ENCODE peak calls at places on chromosomes 3 and 15, in five cellular contexts. One of them, this sample, is unnamed.

GRCh38 chr15:60551147-60551780 is 72.3 kb upstream of the ICE2 start:
- DNase-seq in GM12892: no peak
- DNase-seq in NB4: no peak
- DNase-seq in heart left ventricle: no peak
- DNase-seq in breast epithelium: no peak
- DNase-seq in this sample: no peak

GRCh38 chr3:196989721-196990262 is 21.2 kb upstream of the PIGZ start:
- DNase-seq in GM12892: no peak
- DNase-seq in NB4: no peak
- DNase-seq in heart left ventricle: no peak
- DNase-seq in breast epithelium: no peak
- DNase-seq in this sample: no peak

GRCh38 chr3:49867871-49868321 is 1.8 kb downstream of the CAMKV start:
- DNase-seq in GM12892: no peak
- DNase-seq in NB4: peak
- DNase-seq in heart left ventricle: no peak
- DNase-seq in breast epithelium: no peak
- DNase-seq in this sample: peak

GRCh38 chr3:197224034-197224444 is 74.4 kb downstream of the DLG1 start:
- DNase-seq in GM12892: peak
- DNase-seq in NB4: peak
- DNase-seq in heart left ventricle: no peak
- DNase-seq in breast epithelium: no peak
- DNase-seq in this sample: peak

GRCh38 chr3:8622873-8623725 is 21.5 kb downstream of the SSUH2 start:
- DNase-seq in GM12892: peak
- DNase-seq in NB4: peak
- DNase-seq in heart left ventricle: peak
- DNase-seq in breast epithelium: no peak
- DNase-seq in this sample: peak

GRCh38 chr3:58518304-58518789 is 18.6 kb downstream of the ACOX2 start:
- DNase-seq in GM12892: no peak
- DNase-seq in NB4: peak
- DNase-seq in heart left ventricle: no peak
- DNase-seq in breast epithelium: no peak
- DNase-seq in this sample: peak

GRCh38 chr15:25054943-25055342 is 100.2 kb downstream of the SNRPN start:
- DNase-seq in GM12892: no peak
- DNase-seq in NB4: no peak
- DNase-seq in heart left ventricle: no peak
- DNase-seq in breast epithelium: no peak
- DNase-seq in this sample: no peak

GRCh38 chr15:58486062-58486461 is 54.3 kb downstream of the LIPC start:
- DNase-seq in GM12892: no peak
- DNase-seq in NB4: no peak
- DNase-seq in heart left ventricle: no peak
- DNase-seq in breast epithelium: no peak
- DNase-seq in this sample: no peak

GRCh38 chr15:64050281-64051092 is 4.2 kb upstream of the DAPK2 start:
- DNase-seq in GM12892: no peak
- DNase-seq in NB4: no peak
- DNase-seq in heart left ventricle: no peak
- DNase-seq in breast epithelium: no peak
- DNase-seq in this sample: no peak

GRCh38 chr15:63370764-63371163 is 10.9 kb downstream of the CA12 start:
- DNase-seq in GM12892: no peak
- DNase-seq in NB4: no peak
- DNase-seq in heart left ventricle: no peak
- DNase-seq in breast epithelium: no peak
- DNase-seq in this sample: no peak

GRCh38 chr3:8822141-8822540 is 52.7 kb upstream of the OXTR start:
- DNase-seq in GM12892: no peak
- DNase-seq in NB4: no peak
- DNase-seq in heart left ventricle: no peak
- DNase-seq in breast epithelium: no peak
- DNase-seq in this sample: no peak

GRCh38 chr3:176948123-176948522 is 249.2 kb downstream of the TBL1XR1 start:
- DNase-seq in GM12892: no peak
- DNase-seq in NB4: no peak
- DNase-seq in heart left ventricle: no peak
- DNase-seq in breast epithelium: no peak
- DNase-seq in this sample: no peak

GRCh38 chr15:100340721-100341661 is 784 bp downstream of the ADAMTS17 start:
- DNase-seq in GM12892: no peak
- DNase-seq in NB4: no peak
- DNase-seq in heart left ventricle: no peak
- DNase-seq in breast epithelium: no peak
- DNase-seq in this sample: no peak

GRCh38 chr3:193297421-193297820 is 56.4 kb downstream of the PLAAT1 start:
- DNase-seq in GM12892: no peak
- DNase-seq in NB4: no peak
- DNase-seq in heart left ventricle: no peak
- DNase-seq in breast epithelium: no peak
- DNase-seq in this sample: no peak

GRCh38 chr3:115248274-115248673 is 101.2 kb upstream of the ZBTB20 start:
- DNase-seq in GM12892: no peak
- DNase-seq in NB4: no peak
- DNase-seq in heart left ventricle: no peak
- DNase-seq in breast epithelium: no peak
- DNase-seq in this sample: no peak

GRCh38 chr15:67794832-67795574 is 30.3 kb upstream of the SKOR1 start:
- DNase-seq in GM12892: no peak
- DNase-seq in NB4: no peak
- DNase-seq in heart left ventricle: no peak
- DNase-seq in breast epithelium: no peak
- DNase-seq in this sample: peak

GRCh38 chr15:58529041-58529440 is 97.2 kb downstream of the LIPC start:
- DNase-seq in GM12892: no peak
- DNase-seq in NB4: no peak
- DNase-seq in heart left ventricle: no peak
- DNase-seq in breast epithelium: no peak
- DNase-seq in this sample: no peak

GRCh38 chr15:67149068-67149841 is 83.9 kb downstream of the SMAD3 start:
- DNase-seq in GM12892: no peak
- DNase-seq in NB4: no peak
- DNase-seq in heart left ventricle: no peak
- DNase-seq in breast epithelium: no peak
- DNase-seq in this sample: no peak

GRCh38 chr3:95750097-95750496 is 1064.3 kb upstream of the EPHA6 start:
- DNase-seq in GM12892: no peak
- DNase-seq in NB4: no peak
- DNase-seq in heart left ventricle: no peak
- DNase-seq in breast epithelium: no peak
- DNase-seq in this sample: no peak

GRCh38 chr3:56818156-56818985 is 16.6 kb upstream of the ARHGEF3 start:
- DNase-seq in GM12892: no peak
- DNase-seq in NB4: no peak
- DNase-seq in heart left ventricle: no peak
- DNase-seq in breast epithelium: no peak
- DNase-seq in this sample: no peak

GRCh38 chr3:59678042-59678707 is 628.4 kb upstream of the CFAP20DC start:
- DNase-seq in GM12892: no peak
- DNase-seq in NB4: no peak
- DNase-seq in heart left ventricle: no peak
- DNase-seq in breast epithelium: no peak
- DNase-seq in this sample: no peak

GRCh38 chr3:151538706-151539403 is 78.0 kb upstream of the IGSF10 start:
- DNase-seq in GM12892: no peak
- DNase-seq in NB4: no peak
- DNase-seq in heart left ventricle: no peak
- DNase-seq in breast epithelium: no peak
- DNase-seq in this sample: no peak

GRCh38 chr15:80615783-80616391 is 79.2 kb upstream of the ABHD17C start:
- DNase-seq in GM12892: no peak
- DNase-seq in NB4: no peak
- DNase-seq in heart left ventricle: peak
- DNase-seq in breast epithelium: peak
- DNase-seq in this sample: no peak

GRCh38 chr3:58217209-58217811 is 6.5 kb upstream of the DNASE1L3 start:
- DNase-seq in GM12892: no peak
- DNase-seq in NB4: peak
- DNase-seq in heart left ventricle: peak
- DNase-seq in breast epithelium: no peak
- DNase-seq in this sample: peak

GRCh38 chr3:142105991-142106390 is 43.4 kb downstream of the TFDP2 start:
- DNase-seq in GM12892: no peak
- DNase-seq in NB4: no peak
- DNase-seq in heart left ventricle: no peak
- DNase-seq in breast epithelium: no peak
- DNase-seq in this sample: no peak

GRCh38 chr15:76012021-76012551 is at the start of gene NRG4:
- DNase-seq in GM12892: no peak
- DNase-seq in NB4: peak
- DNase-seq in heart left ventricle: no peak
- DNase-seq in breast epithelium: no peak
- DNase-seq in this sample: no peak

GRCh38 chr3:64145438-64145837 is 79.8 kb downstream of the PRICKLE2 start:
- DNase-seq in GM12892: no peak
- DNase-seq in NB4: no peak
- DNase-seq in heart left ventricle: no peak
- DNase-seq in breast epithelium: no peak
- DNase-seq in this sample: no peak

GRCh38 chr3:180680097-180680430 is 775 bp upstream of the CCDC39 start:
- DNase-seq in GM12892: no peak
- DNase-seq in NB4: peak
- DNase-seq in heart left ventricle: no peak
- DNase-seq in breast epithelium: no peak
- DNase-seq in this sample: peak

GRCh38 chr15:48354694-48355303 is 23.6 kb downstream of the DUT start:
- DNase-seq in GM12892: no peak
- DNase-seq in NB4: no peak
- DNase-seq in heart left ventricle: no peak
- DNase-seq in breast epithelium: no peak
- DNase-seq in this sample: no peak

GRCh38 chr3:52857108-52857507 is 22.3 kb upstream of the MUSTN1 start:
- DNase-seq in GM12892: no peak
- DNase-seq in NB4: no peak
- DNase-seq in heart left ventricle: no peak
- DNase-seq in breast epithelium: no peak
- DNase-seq in this sample: no peak
- TF ChIP-seq POLR2A in GM12892: no peak
- TF ChIP-seq POLR2A in NB4: no peak
- TF ChIP-seq POLR2A in heart left ventricle: no peak
- TF ChIP-seq POLR2A in breast epithelium: no peak
- TF ChIP-seq POLR2A in this sample: no peak

GRCh38 chr15:33153548-33153947 is 41.0 kb downstream of the FMN1 start:
- DNase-seq in GM12892: no peak
- DNase-seq in NB4: no peak
- DNase-seq in heart left ventricle: no peak
- DNase-seq in breast epithelium: no peak
- DNase-seq in this sample: no peak
- TF ChIP-seq POLR2A in GM12892: no peak
- TF ChIP-seq POLR2A in NB4: no peak
- TF ChIP-seq POLR2A in heart left ventricle: no peak
- TF ChIP-seq POLR2A in breast epithelium: no peak
- TF ChIP-seq POLR2A in this sample: no peak

DNA sequence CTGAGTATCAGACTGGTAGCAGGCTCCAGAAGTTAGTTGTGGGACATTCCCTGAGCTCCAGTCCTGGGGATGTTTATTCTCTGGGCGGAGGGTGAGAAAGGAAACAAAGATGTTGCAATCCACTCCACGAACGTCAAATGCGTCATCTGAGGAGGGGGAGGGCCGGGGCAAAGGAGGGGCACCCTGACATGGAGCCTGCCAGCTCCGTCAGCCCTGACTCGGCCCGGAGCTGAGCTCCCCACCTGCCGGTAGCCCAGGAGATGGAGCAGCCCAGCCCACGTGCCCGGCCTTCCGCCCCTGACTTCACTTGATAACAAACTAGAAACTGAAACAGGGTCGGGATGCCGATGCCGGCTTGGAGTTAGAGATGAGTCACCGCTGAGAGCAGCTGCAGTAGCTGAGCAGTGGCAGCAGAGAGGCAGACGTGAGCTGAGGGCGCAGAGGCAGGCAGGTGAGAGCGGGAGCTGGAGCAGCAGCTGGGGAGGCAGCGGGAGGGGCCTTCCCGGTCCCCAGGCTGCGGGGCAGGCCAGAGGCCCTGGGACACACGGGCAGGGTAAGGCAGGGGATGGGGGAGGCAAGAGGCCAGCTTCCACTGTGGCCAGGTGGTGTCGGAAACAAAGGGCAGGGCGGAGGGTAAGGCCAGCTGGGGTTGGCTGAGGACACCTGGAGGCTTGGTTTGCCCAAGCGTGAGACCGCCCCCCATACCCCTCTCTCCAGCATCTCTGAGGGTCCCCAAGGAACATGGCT is at the start of gene ISG20:
- DNase-seq in GM12892: peak
- DNase-seq in NB4: peak
- DNase-seq in heart left ventricle: peak
- DNase-seq in breast epithelium: peak
- DNase-seq in this sample: peak
- TF ChIP-seq POLR2A in GM12892: peak
- TF ChIP-seq POLR2A in NB4: no peak
- TF ChIP-seq POLR2A in heart left ventricle: no peak
- TF ChIP-seq POLR2A in breast epithelium: peak
- TF ChIP-seq POLR2A in this sample: peak

DNA sequence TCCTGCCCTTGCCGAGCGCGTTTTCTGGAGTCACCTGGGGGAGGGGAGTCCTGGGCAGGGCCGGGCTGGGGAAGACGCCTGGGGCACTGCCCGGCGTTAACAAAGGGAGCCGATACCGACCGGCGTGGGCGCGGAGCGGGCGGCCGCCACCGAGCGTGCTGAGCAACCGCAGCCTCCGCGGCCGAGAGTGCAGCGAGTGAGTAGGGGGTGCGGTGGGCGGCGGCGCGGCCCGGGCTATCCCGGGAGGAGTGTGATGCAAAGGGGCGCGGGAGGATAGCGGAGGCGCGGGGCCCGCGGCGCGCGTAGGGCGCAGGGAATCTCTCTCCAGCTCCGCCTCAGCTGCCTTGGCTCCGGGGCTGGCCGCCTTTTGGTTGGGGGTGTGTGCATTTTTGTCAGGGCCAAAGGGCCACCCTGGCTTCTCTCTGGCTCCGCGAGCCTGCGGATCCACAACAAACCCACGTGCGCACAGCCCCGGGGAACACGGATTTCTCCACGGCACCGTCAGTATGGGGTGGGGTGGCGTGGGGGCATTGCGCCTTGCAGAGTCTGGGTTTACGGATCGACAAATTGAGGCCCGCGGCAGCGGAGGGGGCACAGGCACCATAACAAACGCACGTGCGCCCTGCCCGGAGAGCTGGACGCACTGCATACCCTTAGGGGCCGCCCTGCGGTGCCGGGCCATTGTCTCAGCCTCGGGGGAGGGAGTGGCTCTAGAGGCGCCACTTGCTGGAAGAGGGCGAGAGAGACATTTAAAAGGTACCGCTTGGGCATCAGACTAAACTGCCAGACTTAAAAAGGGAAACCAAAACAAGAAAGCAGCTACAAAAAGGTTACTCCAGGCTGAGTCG is 537 bp downstream of the ST6GAL1 start:
- DNase-seq in GM12892: no peak
- DNase-seq in NB4: peak
- DNase-seq in heart left ventricle: peak
- DNase-seq in breast epithelium: no peak
- DNase-seq in this sample: peak
- TF ChIP-seq POLR2A in GM12892: no peak
- TF ChIP-seq POLR2A in NB4: no peak
- TF ChIP-seq POLR2A in heart left ventricle: no peak
- TF ChIP-seq POLR2A in breast epithelium: no peak
- TF ChIP-seq POLR2A in this sample: no peak

GRCh38 chr3:52231502-52232278 is 6.2 kb upstream of the TLR9 start:
- DNase-seq in GM12892: peak
- DNase-seq in NB4: peak
- DNase-seq in heart left ventricle: peak
- DNase-seq in breast epithelium: peak
- DNase-seq in this sample: peak
- TF ChIP-seq POLR2A in GM12892: no peak
- TF ChIP-seq POLR2A in NB4: no peak
- TF ChIP-seq POLR2A in heart left ventricle: no peak
- TF ChIP-seq POLR2A in breast epithelium: no peak
- TF ChIP-seq POLR2A in this sample: no peak

This sample was measured in erythroblast.